ENCODE peak calls at places on chromosome 4, in four cellular contexts. Q is SK-N-SH, P is K562, U is GM12878. F is an unnamed sample.
A peak's percentile ranks its signal among the peaks of the same experiment; 100 is the strongest.

GRCh38 chr4:36551697-36552214 is 270.3 kb downstream of the DTHD1 start:
- DNase-seq in Q (no peak), P (no peak), U (peak; percentile 69), F (no peak)

GRCh38 chr4:153488719-153489384 is 22.7 kb downstream of the TMEM131L start:
- DNase-seq in P (no peak), U (peak; percentile 87), Q (no peak), F (peak; percentile 46)

GRCh38 chr4:180566492-180566891 is 1676.7 kb upstream of the TENM3 start:
- DNase-seq in P (no peak), U (no peak), Q (no peak), F (no peak)

GRCh38 chr4:71217688-71218087 is 121.1 kb upstream of the SLC4A4 start:
- DNase-seq in P (no peak), Q (no peak), U (no peak), F (no peak)

GRCh38 chr4:175702703-175703102 is 109.4 kb downstream of the GPM6A start:
- DNase-seq in P (no peak), U (no peak), Q (no peak), F (no peak)

GRCh38 chr4:93659629-93660028 is 168.9 kb upstream of the ATOH1 start:
- DNase-seq in P (no peak), Q (no peak), U (no peak), F (no peak)

GRCh38 chr4:15938182-15938581 is 358 bp downstream of the FGFBP1 start:
- DNase-seq in P (no peak), Q (no peak), U (no peak), F (peak; percentile 25)

GRCh38 chr4:153204247-153205027 is at the start of gene TRIM2:
- DNase-seq in U (no peak), P (peak; percentile 59), Q (no peak), F (peak; percentile 74)

GRCh38 chr4:3435684-3435956 is 6.1 kb upstream of the HGFAC start:
- DNase-seq in P (no peak), U (no peak), Q (no peak), F (no peak)

GRCh38 chr4:16029329-16029728 is 54.5 kb downstream of the PROM1 start:
- DNase-seq in U (no peak), Q (no peak), P (no peak), F (no peak)

GRCh38 chr4:145779319-145779801 is 99.4 kb downstream of the C4orf51 start:
- DNase-seq in U (no peak), P (no peak), Q (no peak), F (no peak)

GRCh38 chr4:81030617-81031388 is at the start of gene BMP3:
- DNase-seq in Q (no peak), P (no peak), U (no peak), F (peak; percentile 56)

GRCh38 chr4:85720736-85721135 is 245.8 kb downstream of the ARHGAP24 start:
- DNase-seq in P (no peak), Q (no peak), U (no peak), F (no peak)

GRCh38 chr4:41070516-41071281 is 143.6 kb downstream of the APBB2 start:
- DNase-seq in Q (no peak), U (no peak), P (no peak), F (no peak)

GRCh38 chr4:41074227-41074626 is 140.1 kb downstream of the APBB2 start:
- DNase-seq in U (no peak), P (no peak), Q (no peak), F (no peak)

GRCh38 chr4:41069268-41069667 is 145.1 kb downstream of the APBB2 start:
- DNase-seq in P (no peak), U (no peak), Q (no peak), F (no peak)

GRCh38 chr4:41069838-41070237 is 144.5 kb downstream of the APBB2 start:
- DNase-seq in U (no peak), Q (no peak), P (no peak), F (peak; percentile 22)

GRCh38 chr4:41072021-41072777 is 142.1 kb downstream of the APBB2 start:
- DNase-seq in U (peak; percentile 52), Q (no peak), P (no peak), F (no peak)
- TF ChIP-seq USF1 in U (no peak), Q (no peak), P (no peak), F (no peak)

GRCh38 chr4:43339435-43339834 is 446.9 kb downstream of the GRXCR1 start:
- DNase-seq in U (no peak), P (no peak), Q (no peak), F (no peak)
- TF ChIP-seq USF1 in U (no peak), P (no peak), Q (no peak), F (no peak)

GRCh38 chr4:87120411-87121162 is 99.8 kb downstream of the KLHL8 start:
- DNase-seq in P (no peak), Q (no peak), U (no peak), F (no peak)
- TF ChIP-seq USF1 in P (no peak), Q (no peak), U (no peak), F (no peak)

GRCh38 chr4:26803462-26803861 is 57.2 kb upstream of the STIM2 start:
- DNase-seq in U (no peak), Q (peak; percentile 73), P (no peak), F (no peak)
- TF ChIP-seq USF1 in U (no peak), Q (no peak), P (no peak), F (no peak)

GRCh38 chr4:163395758-163396157 is 52.1 kb downstream of the NPY5R start:
- DNase-seq in P (no peak), U (no peak), Q (no peak), F (no peak)
- TF ChIP-seq USF1 in P (no peak), U (no peak), Q (no peak), F (no peak)

DNA sequence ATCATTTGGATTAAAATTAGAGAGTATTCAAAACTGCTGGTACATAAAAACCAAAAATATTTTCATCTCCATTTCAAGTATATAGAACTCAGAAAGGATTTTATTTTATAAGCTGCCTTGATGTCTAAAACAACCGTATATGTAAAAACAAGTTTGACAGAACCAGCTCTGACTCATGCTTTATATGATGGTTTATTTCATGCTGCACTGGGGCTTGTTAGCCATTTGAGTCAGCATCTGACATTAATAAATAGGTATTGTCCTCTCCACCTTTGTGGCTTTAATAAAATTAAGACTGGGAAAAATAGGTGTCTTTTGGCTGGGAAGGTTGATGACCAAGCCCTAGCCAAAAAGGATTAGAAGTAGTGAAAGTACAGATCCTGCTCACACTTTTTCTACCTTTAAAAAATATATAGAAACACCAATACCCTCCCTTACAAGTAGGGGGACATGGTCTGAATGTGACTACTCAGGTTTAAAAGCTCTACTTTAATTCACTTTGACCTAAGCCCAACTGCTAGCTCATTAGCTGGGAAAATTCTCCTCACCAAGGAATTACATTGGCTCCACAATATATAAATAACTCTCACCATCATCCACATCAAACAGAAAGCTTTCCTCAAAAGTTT is 228.1 kb downstream of the ADAMTS3 start:
- DNase-seq in P (no peak), U (no peak), Q (no peak), F (no peak)
- TF ChIP-seq USF1 in P (no peak), U (no peak), Q (no peak), F (no peak)

DNA sequence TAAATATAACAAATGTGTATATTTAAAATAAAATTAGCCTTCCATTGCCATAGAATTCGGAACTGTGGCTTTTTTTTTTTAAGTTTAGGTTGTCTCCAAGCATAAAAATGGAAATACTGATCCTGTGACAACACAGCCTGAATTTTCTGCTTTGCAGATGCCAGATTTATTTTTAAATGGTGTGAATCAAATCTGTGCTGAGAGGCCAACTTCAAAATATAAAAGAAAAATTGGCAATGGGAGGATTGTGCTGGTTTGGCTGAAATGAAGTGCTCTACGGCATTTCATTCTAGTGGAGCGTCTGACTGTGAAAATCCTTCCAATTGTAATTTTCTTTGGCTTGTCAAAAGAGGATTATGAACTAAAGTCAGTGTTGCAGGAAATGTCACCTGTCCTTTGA is 580.3 kb upstream of the ZFP42 start:
- DNase-seq in Q (no peak), P (no peak), U (no peak), F (no peak)
- TF ChIP-seq USF1 in Q (no peak), P (no peak), U (no peak), F (no peak)